ENCODE peak calls at places on chromosomes 3 and 15, in four cellular contexts. S is CD8-positive, alpha-beta memory T cell; Q is GM23248; M is body of pancreas. U is an unnamed sample.

GRCh38 chr3:58429657-58430056 is 4.0 kb downstream of the PDHB start:
- DNase-seq in S (no peak), Q (peak; percentile 54), M (no peak), U (no peak)

GRCh38 chr3:141901914-141902313 is 25.5 kb downstream of the ATP1B3 start:
- DNase-seq in S (no peak), Q (no peak), M (no peak), U (no peak)

GRCh38 chr3:178833696-178834095 is 237.9 kb downstream of the ZMAT3 start:
- DNase-seq in S (no peak), Q (no peak), M (no peak), U (no peak)

GRCh38 chr3:116413319-116413718 is 32.0 kb downstream of the LSAMP start:
- DNase-seq in S (no peak), Q (peak; percentile 7), M (no peak), U (no peak)

GRCh38 chr15:84819291-84819768 is 2.2 kb downstream of the ALPK3 start:
- DNase-seq in S (no peak), Q (no peak), M (peak; percentile 42), U (no peak)

GRCh38 chr15:31758126-31758525 is 272.2 kb upstream of the CHRNA7 start:
- DNase-seq in S (no peak), Q (peak; percentile 18), M (peak; percentile 65), U (no peak)

GRCh38 chr3:197682713-197683112 is 54.0 kb downstream of the RUBCN start:
- DNase-seq in S (no peak), Q (no peak), M (no peak), U (peak; percentile 7)

GRCh38 chr3:153029350-153029749 is 132.7 kb upstream of the RAP2B start:
- DNase-seq in S (no peak), Q (peak; percentile 73), M (no peak), U (no peak)

GRCh38 chr3:137165117-137165806 is 207.5 kb downstream of the IL20RB start:
- DNase-seq in S (no peak), Q (peak; percentile 51), M (no peak), U (no peak)

GRCh38 chr3:102124301-102125158 is 275.2 kb downstream of the NFKBIZ start:
- DNase-seq in S (no peak), Q (peak; percentile 61), M (no peak), U (no peak)

GRCh38 chr3:154552338-154552737 is 122.3 kb upstream of the GPR149 start:
- DNase-seq in S (no peak), Q (no peak), M (no peak), U (no peak)

GRCh38 chr3:126782554-126782953 is 78.5 kb downstream of the CHCHD6 start:
- DNase-seq in S (no peak), Q (peak; percentile 97), M (no peak), U (no peak)

GRCh38 chr15:60799885-60800728 is 321.2 kb upstream of the ICE2 start:
- DNase-seq in S (peak; percentile 57), Q (peak; percentile 87), M (no peak), U (no peak)

GRCh38 chr3:171374661-171375285 is 85.4 kb downstream of the TNIK start:
- DNase-seq in S (no peak), Q (peak; percentile 80), M (no peak), U (no peak)

GRCh38 chr3:39334205-39334604 is 4.7 kb downstream of the CCR8 start:
- DNase-seq in S (no peak), Q (no peak), M (no peak), U (no peak)

GRCh38 chr15:75591655-75592364 is 12.7 kb upstream of the PTPN9 start:
- DNase-seq in S (no peak), Q (no peak), M (no peak), U (no peak)

GRCh38 chr3:158792709-158793108 is 9.1 kb upstream of the MFSD1 start:
- DNase-seq in S (no peak), Q (peak; percentile 97), M (no peak), U (no peak)

GRCh38 chr3:197017003-197017402 is 12.6 kb downstream of the MELTF start:
- DNase-seq in S (peak; percentile 40), Q (no peak), M (no peak), U (no peak)

GRCh38 chr3:86814918-86815655 is 175.9 kb downstream of the VGLL3 start:
- DNase-seq in S (no peak), Q (peak; percentile 42), M (no peak), U (no peak)

GRCh38 chr3:113136071-113136470 is 75.3 kb upstream of the BOC start:
- DNase-seq in S (no peak), Q (peak; percentile 68), M (no peak), U (no peak)

GRCh38 chr3:8996681-8997121 is 33.4 kb upstream of the RAD18 start:
- DNase-seq in S (no peak), Q (peak; percentile 68), M (peak; percentile 51), U (no peak)

GRCh38 chr15:36936652-36937051 is 163.7 kb downstream of the MEIS2 start:
- DNase-seq in S (no peak), Q (peak; percentile 35), M (no peak), U (no peak)

GRCh38 chr3:170802164-170803151 is 67.5 kb downstream of the RPL22L1 start:
- DNase-seq in S (no peak), Q (peak; percentile 95), M (no peak), U (no peak)

GRCh38 chr3:37922721-37923575 is 61.3 kb downstream of the CTDSPL start:
- DNase-seq in S (no peak), Q (peak; percentile 75), M (peak; percentile 76), U (no peak)
- H3K27ac ChIP-seq in S (no peak overlapping the region), Q (peak overlapping the region; percentile 46), M (no peak overlapping the region), U (no peak overlapping the region)

DNA sequence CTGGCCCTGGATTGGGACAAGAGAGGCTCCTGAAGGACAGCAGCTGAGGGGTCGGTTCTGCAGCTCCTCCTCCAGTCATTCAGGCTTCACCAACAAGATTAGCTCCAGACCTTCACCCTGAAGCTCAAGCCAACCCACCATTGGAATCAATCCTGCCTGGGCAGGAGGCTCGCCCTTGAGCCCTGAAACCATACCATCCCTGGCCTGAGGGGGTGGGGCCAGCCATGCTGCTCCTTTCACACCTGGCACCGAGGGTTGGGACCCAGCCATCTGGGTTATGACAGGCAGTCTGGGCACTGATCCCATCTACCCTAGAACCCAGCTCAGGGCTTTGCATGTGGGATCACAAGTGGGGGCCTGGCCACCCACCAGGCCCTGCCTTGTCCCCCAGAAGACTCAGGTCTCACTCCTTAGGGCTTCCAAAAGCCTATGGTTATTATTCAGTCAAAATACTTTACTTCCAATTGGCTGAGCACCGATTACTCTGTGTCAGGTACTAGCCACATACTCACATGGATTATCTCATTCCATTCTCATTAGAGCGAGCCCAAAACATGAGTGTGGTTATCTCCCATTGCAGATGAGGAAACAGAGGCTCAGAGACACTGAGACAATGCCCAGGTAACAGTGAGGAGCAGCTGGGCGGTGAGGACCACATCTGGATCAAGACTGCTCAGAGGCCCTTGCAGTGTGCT is 3.1 kb downstream of the ABHD14B start:
- DNase-seq in S (no peak), Q (no peak), M (peak; percentile 89), U (no peak)
- H3K4me1 ChIP-seq in S (peaks cover 25% of the 10 kb centered on the region), Q (peaks cover 17% of the 10 kb centered on the region), M (peaks cover 80% of the 10 kb centered on the region), U (peaks cover 20% of the 10 kb centered on the region)

GRCh38 chr15:40845036-40845435 is 1.2 kb downstream of the SPINT1 start:
- DNase-seq in S (no peak), Q (no peak), M (no peak), U (no peak)

GRCh38 chr15:40844543-40844981 is 714 bp downstream of the SPINT1 start:
- DNase-seq in S (peak; percentile 53), Q (peak; percentile 42), M (peak; percentile 56), U (no peak)

GRCh38 chr15:40847225-40847961 is 3.5 kb downstream of the SPINT1 start:
- DNase-seq in S (no peak), Q (no peak), M (peak; percentile 78), U (no peak)

GRCh38 chr15:40845511-40846284 is 1.9 kb downstream of the SPINT1 start:
- DNase-seq in S (no peak), Q (no peak), M (peak; percentile 93), U (no peak)

GRCh38 chr15:40846846-40847224 is 3.0 kb downstream of the SPINT1 start:
- DNase-seq in S (no peak), Q (peak; percentile 55), M (no peak), U (no peak)
- H3K27ac ChIP-seq in S (peak overlapping the region; percentile 59), Q (no peak overlapping the region), M (peak overlapping the region; percentile 71), U (no peak overlapping the region)

GRCh38 chr15:57387011-57387410 is 10.7 kb downstream of the CGNL1 start:
- DNase-seq in S (no peak), Q (no peak), M (no peak), U (no peak)
- H3K4me1 ChIP-seq in S (no peaks in the 10 kb centered on the region), Q (no peaks in the 10 kb centered on the region), M (peaks cover 79% of the 10 kb centered on the region), U (no peaks in the 10 kb centered on the region)

GRCh38 chr15:63231206-63231605 is 41.8 kb downstream of the RAB8B start:
- DNase-seq in S (no peak), Q (no peak), M (no peak), U (no peak)
- H3K27ac ChIP-seq in S (no peak overlapping the region), Q (peak overlapping the region; percentile 7), M (no peak overlapping the region), U (peak overlapping the region; percentile 52)

GRCh38 chr15:66291816-66292215 is 1.6 kb upstream of the DIS3L start:
- DNase-seq in S (no peak), Q (peak; percentile 52), M (no peak), U (no peak)

GRCh38 chr15:66294157-66294931 is 976 bp downstream of the DIS3L start:
- DNase-seq in S (peak; percentile 46), Q (peak; percentile 83), M (peak; percentile 21), U (peak; percentile 27)

GRCh38 chr15:66292261-66293084 is 895 bp upstream of the DIS3L start:
- DNase-seq in S (no peak), Q (no peak), M (no peak), U (no peak)

GRCh38 chr15:66293419-66294156 is at the start of gene DIS3L:
- DNase-seq in S (peak; percentile 74), Q (peak; percentile 67), M (peak; percentile 65), U (peak; percentile 69)

DNA sequence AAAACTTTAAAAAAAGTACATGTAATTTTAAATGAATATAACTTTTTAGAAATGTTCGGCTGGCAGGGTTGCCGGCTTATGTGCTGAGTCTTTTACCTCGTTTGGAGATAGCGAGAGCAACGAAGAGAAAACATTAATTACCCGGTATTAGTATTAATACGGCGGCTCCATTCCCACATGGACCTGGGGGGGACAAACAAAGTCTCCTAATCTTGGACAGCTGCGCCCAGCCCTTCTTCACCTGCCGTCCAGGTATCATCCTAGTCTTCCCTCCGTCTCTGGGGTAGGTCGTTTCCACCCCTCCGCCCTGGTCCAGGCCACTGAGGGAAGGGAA is 316 bp upstream of the DIS3L start:
- DNase-seq in S (no peak), Q (peak; percentile 28), M (no peak), U (no peak)
- H3K4me1 ChIP-seq in S (peaks cover 35% of the 10 kb centered on the region), Q (peaks cover 21% of the 10 kb centered on the region), M (peaks cover 41% of the 10 kb centered on the region), U (peaks cover 31% of the 10 kb centered on the region)

DNA sequence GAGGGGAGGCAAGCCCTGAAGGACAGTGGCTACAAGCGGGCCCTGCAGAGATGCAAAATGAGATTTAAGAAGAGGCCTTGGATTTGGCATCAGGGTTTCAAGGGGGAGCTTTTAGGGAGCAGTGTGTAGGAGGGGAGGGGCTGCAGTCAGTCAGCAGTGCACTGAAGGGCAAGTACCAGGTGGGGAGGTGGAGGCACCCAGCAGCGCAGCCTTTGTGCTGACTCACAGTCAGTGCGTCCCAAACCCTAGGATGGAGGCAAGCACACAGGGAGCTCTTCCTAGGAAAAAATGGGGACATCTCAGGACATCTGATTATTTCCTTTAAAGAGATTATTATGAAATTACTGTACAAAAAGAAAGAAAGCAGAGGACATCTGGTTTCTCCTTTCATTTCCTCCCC is 80.0 kb downstream of the AAGAB start:
- DNase-seq in S (no peak), Q (no peak), M (no peak), U (no peak)
- H3K27ac ChIP-seq in S (no peak overlapping the region), Q (no peak overlapping the region), M (no peak overlapping the region), U (no peak overlapping the region)

U was measured in naive thymus-derived CD4-positive, alpha-beta T cell.